ENCODE peak calls at places on chromosome 22, in five cellular contexts. One of them, this sample, is unnamed. For H3K4me1, the result is how much of the 10 kb centered on the place peaks cover.

GRCh38 chr22:48740731-48741405 is 1086.8 kb downstream of the BRD1 start:
- DNase-seq in sigmoid colon: no peak
- DNase-seq in tibial nerve: no peak
- DNase-seq in upper lobe of right lung: no peak
- DNase-seq in H1: no peak
- DNase-seq in this sample: no peak

GRCh38 chr22:27146871-27147591 is 489.6 kb downstream of the MIAT start:
- DNase-seq in sigmoid colon: no peak
- DNase-seq in tibial nerve: no peak
- DNase-seq in upper lobe of right lung: no peak
- DNase-seq in H1: no peak
- DNase-seq in this sample: no peak

GRCh38 chr22:25475554-25476022 is 88.9 kb upstream of the GRK3 start:
- DNase-seq in sigmoid colon: peak
- DNase-seq in tibial nerve: no peak
- DNase-seq in upper lobe of right lung: no peak
- DNase-seq in H1: no peak
- DNase-seq in this sample: no peak

GRCh38 chr22:22110548-22111266 is 128.1 kb upstream of the TOP3B start:
- DNase-seq in sigmoid colon: no peak
- DNase-seq in tibial nerve: no peak
- DNase-seq in upper lobe of right lung: no peak
- DNase-seq in H1: no peak
- DNase-seq in this sample: peak

GRCh38 chr22:41532908-41533825 is 11.1 kb downstream of the POLR3H start:
- DNase-seq in sigmoid colon: peak
- DNase-seq in tibial nerve: peak
- DNase-seq in upper lobe of right lung: peak
- DNase-seq in H1: no peak
- DNase-seq in this sample: no peak

GRCh38 chr22:17086301-17086700 is 1.5 kb downstream of the IL17RA start:
- DNase-seq in sigmoid colon: peak
- DNase-seq in tibial nerve: no peak
- DNase-seq in upper lobe of right lung: peak
- DNase-seq in H1: no peak
- DNase-seq in this sample: no peak

GRCh38 chr22:48254311-48254873 is 1491.9 kb downstream of the TBC1D22A start:
- DNase-seq in sigmoid colon: no peak
- DNase-seq in tibial nerve: no peak
- DNase-seq in upper lobe of right lung: no peak
- DNase-seq in H1: no peak
- DNase-seq in this sample: no peak

GRCh38 chr22:41613456-41613855 is 7.4 kb downstream of the DESI1 start:
- DNase-seq in sigmoid colon: no peak
- DNase-seq in tibial nerve: no peak
- DNase-seq in upper lobe of right lung: peak
- DNase-seq in H1: no peak
- DNase-seq in this sample: no peak

GRCh38 chr22:42188808-42189447 is 58.3 kb upstream of the CYP2D6 start:
- DNase-seq in sigmoid colon: no peak
- DNase-seq in tibial nerve: no peak
- DNase-seq in upper lobe of right lung: no peak
- DNase-seq in H1: no peak
- DNase-seq in this sample: no peak

GRCh38 chr22:26213826-26214225 is 44.6 kb downstream of the SEZ6L start:
- DNase-seq in sigmoid colon: no peak
- DNase-seq in tibial nerve: no peak
- DNase-seq in upper lobe of right lung: no peak
- DNase-seq in H1: no peak
- DNase-seq in this sample: no peak

GRCh38 chr22:49103314-49104052 is 724.2 kb downstream of the BRD1 start:
- DNase-seq in sigmoid colon: peak
- DNase-seq in tibial nerve: no peak
- DNase-seq in upper lobe of right lung: peak
- DNase-seq in H1: no peak
- DNase-seq in this sample: no peak

GRCh38 chr22:38302906-38303305 is 14.3 kb downstream of the CSNK1E start:
- DNase-seq in sigmoid colon: no peak
- DNase-seq in tibial nerve: no peak
- DNase-seq in upper lobe of right lung: no peak
- DNase-seq in H1: no peak
- DNase-seq in this sample: no peak

GRCh38 chr22:38303974-38304373 is 13.3 kb downstream of the CSNK1E start:
- DNase-seq in sigmoid colon: no peak
- DNase-seq in tibial nerve: no peak
- DNase-seq in upper lobe of right lung: no peak
- DNase-seq in H1: no peak
- DNase-seq in this sample: no peak

GRCh38 chr22:38304526-38304925 is 12.7 kb downstream of the CSNK1E start:
- DNase-seq in sigmoid colon: no peak
- DNase-seq in tibial nerve: no peak
- DNase-seq in upper lobe of right lung: no peak
- DNase-seq in H1: no peak
- DNase-seq in this sample: no peak

GRCh38 chr22:38308791-38309498 is 8.3 kb downstream of the CSNK1E start:
- DNase-seq in sigmoid colon: no peak
- DNase-seq in tibial nerve: no peak
- DNase-seq in upper lobe of right lung: no peak
- DNase-seq in H1: no peak
- DNase-seq in this sample: no peak

DNA sequence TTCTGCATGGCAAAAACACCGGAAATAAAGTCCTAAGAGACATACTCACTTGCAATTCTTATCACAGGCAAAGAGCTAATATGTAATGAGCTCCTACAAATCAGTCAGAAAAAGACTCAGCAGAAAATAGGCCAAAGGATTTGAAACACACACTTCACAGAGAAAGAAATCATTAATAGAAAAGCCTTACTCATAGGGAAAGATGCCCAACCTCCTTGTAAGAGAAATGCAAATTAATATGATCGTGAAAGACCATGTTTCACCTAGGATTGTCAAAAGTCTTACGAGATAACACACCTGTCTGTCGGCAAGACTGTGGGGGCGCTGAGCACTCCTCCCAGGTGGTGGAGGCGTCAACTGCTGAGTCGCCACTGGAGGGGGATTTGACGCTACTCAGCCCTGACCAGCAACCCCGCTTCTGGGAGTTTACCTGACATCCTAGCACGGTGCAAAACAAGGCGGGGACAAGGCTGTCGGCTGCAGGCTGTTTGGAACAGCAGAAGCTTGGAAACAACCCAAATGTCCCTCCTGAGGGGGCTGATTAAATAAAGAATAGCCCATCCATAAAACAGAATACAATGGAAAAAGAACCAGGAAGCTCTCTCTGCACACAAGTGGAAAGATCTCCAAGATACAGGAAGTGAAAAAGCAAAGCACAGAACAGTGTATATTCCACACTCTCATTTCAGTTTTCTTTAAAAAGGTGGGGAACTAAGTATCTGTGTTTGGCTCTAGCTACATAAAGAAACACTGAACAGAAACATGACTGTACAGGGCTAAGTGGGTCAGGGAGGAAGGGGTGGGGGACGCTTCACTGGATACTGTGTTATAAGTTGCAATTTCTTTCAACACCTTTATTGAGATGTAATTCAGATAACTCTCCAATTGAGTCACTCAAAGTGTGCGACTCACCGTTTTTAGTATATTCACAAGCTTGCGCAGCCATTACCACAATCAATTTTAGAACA is 11.5 kb downstream of the CSNK1E start:
- DNase-seq in sigmoid colon: no peak
- DNase-seq in tibial nerve: no peak
- DNase-seq in upper lobe of right lung: no peak
- DNase-seq in H1: no peak
- DNase-seq in this sample: no peak
- TF ChIP-seq CTCF in sigmoid colon: no peak
- TF ChIP-seq CTCF in tibial nerve: no peak
- TF ChIP-seq CTCF in upper lobe of right lung: no peak
- TF ChIP-seq CTCF in H1: peak
- TF ChIP-seq CTCF in this sample: no peak

GRCh38 chr22:50296658-50297490 is 10.6 kb downstream of the PLXNB2 start:
- DNase-seq in sigmoid colon: no peak
- DNase-seq in tibial nerve: no peak
- DNase-seq in upper lobe of right lung: no peak
- DNase-seq in H1: no peak
- DNase-seq in this sample: no peak

GRCh38 chr22:50298937-50299656 is 8.3 kb downstream of the PLXNB2 start:
- DNase-seq in sigmoid colon: no peak
- DNase-seq in tibial nerve: no peak
- DNase-seq in upper lobe of right lung: no peak
- DNase-seq in H1: no peak
- DNase-seq in this sample: no peak

GRCh38 chr22:50299724-50300619 is 7.5 kb downstream of the PLXNB2 start:
- DNase-seq in sigmoid colon: no peak
- DNase-seq in tibial nerve: no peak
- DNase-seq in upper lobe of right lung: no peak
- DNase-seq in H1: peak
- DNase-seq in this sample: no peak

GRCh38 chr22:50298266-50298637 is 9.2 kb downstream of the PLXNB2 start:
- DNase-seq in sigmoid colon: no peak
- DNase-seq in tibial nerve: no peak
- DNase-seq in upper lobe of right lung: no peak
- DNase-seq in H1: no peak
- DNase-seq in this sample: no peak

GRCh38 chr22:50297510-50298265 is 9.8 kb downstream of the PLXNB2 start:
- DNase-seq in sigmoid colon: no peak
- DNase-seq in tibial nerve: no peak
- DNase-seq in upper lobe of right lung: no peak
- DNase-seq in H1: no peak
- DNase-seq in this sample: no peak
- H3K4me1 ChIP-seq in sigmoid colon: half or more
- H3K4me1 ChIP-seq in tibial nerve: half or more
- H3K4me1 ChIP-seq in upper lobe of right lung: half or more
- H3K4me1 ChIP-seq in H1: under half
- H3K4me1 ChIP-seq in this sample: half or more

GRCh38 chr22:45968751-45969413 is 8.1 kb downstream of the WNT7B start:
- DNase-seq in sigmoid colon: no peak
- DNase-seq in tibial nerve: no peak
- DNase-seq in upper lobe of right lung: no peak
- DNase-seq in H1: no peak
- DNase-seq in this sample: no peak

GRCh38 chr22:45968003-45968650 is 8.8 kb downstream of the WNT7B start:
- DNase-seq in sigmoid colon: no peak
- DNase-seq in tibial nerve: no peak
- DNase-seq in upper lobe of right lung: no peak
- DNase-seq in H1: no peak
- DNase-seq in this sample: no peak

GRCh38 chr22:45969801-45970464 is 7.0 kb downstream of the WNT7B start:
- DNase-seq in sigmoid colon: no peak
- DNase-seq in tibial nerve: no peak
- DNase-seq in upper lobe of right lung: no peak
- DNase-seq in H1: no peak
- DNase-seq in this sample: no peak

GRCh38 chr22:45970709-45971388 is 6.1 kb downstream of the WNT7B start:
- DNase-seq in sigmoid colon: no peak
- DNase-seq in tibial nerve: no peak
- DNase-seq in upper lobe of right lung: no peak
- DNase-seq in H1: no peak
- DNase-seq in this sample: no peak

DNA sequence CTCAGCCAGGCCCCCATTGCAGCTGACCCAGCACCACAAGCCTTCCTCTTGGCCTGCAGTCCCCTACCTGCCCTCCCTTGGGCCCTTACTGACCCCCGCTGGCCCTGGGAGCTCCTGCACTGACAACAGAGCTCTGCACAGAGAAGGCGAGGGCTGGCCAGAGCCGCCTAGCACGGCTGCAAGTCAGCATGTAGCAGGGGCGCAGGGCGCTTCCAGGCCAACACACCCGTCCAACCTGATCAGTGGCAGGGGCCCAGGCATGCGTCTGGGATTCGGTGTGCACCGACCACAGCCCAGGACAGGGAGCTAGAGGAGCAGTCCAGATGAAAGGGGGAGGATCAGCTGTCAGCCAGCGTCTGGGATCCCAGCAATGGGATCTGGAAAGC is 7.6 kb downstream of the WNT7B start:
- DNase-seq in sigmoid colon: no peak
- DNase-seq in tibial nerve: no peak
- DNase-seq in upper lobe of right lung: no peak
- DNase-seq in H1: no peak
- DNase-seq in this sample: no peak
- TF ChIP-seq CTCF in sigmoid colon: no peak
- TF ChIP-seq CTCF in tibial nerve: no peak
- TF ChIP-seq CTCF in upper lobe of right lung: no peak
- TF ChIP-seq CTCF in H1: peak
- TF ChIP-seq CTCF in this sample: no peak

GRCh38 chr22:36856792-36857135 is 4.0 kb upstream of the NCF4 start:
- DNase-seq in sigmoid colon: no peak
- DNase-seq in tibial nerve: no peak
- DNase-seq in upper lobe of right lung: no peak
- DNase-seq in H1: no peak
- DNase-seq in this sample: no peak

GRCh38 chr22:36860017-36860416 is 789 bp upstream of the NCF4 start:
- DNase-seq in sigmoid colon: peak
- DNase-seq in tibial nerve: no peak
- DNase-seq in upper lobe of right lung: no peak
- DNase-seq in H1: no peak
- DNase-seq in this sample: no peak

GRCh38 chr22:36858966-36859365 is 1.8 kb upstream of the NCF4 start:
- DNase-seq in sigmoid colon: no peak
- DNase-seq in tibial nerve: no peak
- DNase-seq in upper lobe of right lung: no peak
- DNase-seq in H1: no peak
- DNase-seq in this sample: no peak

GRCh38 chr22:36856121-36856791 is 4.5 kb upstream of the NCF4 start:
- DNase-seq in sigmoid colon: peak
- DNase-seq in tibial nerve: peak
- DNase-seq in upper lobe of right lung: peak
- DNase-seq in H1: peak
- DNase-seq in this sample: peak

GRCh38 chr22:36858156-36858555 is 2.6 kb upstream of the NCF4 start:
- DNase-seq in sigmoid colon: peak
- DNase-seq in tibial nerve: no peak
- DNase-seq in upper lobe of right lung: no peak
- DNase-seq in H1: no peak
- DNase-seq in this sample: no peak
- H3K4me1 ChIP-seq in sigmoid colon: under half
- H3K4me1 ChIP-seq in tibial nerve: under half
- H3K4me1 ChIP-seq in upper lobe of right lung: under half
- H3K4me1 ChIP-seq in H1: under half
- H3K4me1 ChIP-seq in this sample: under half

GRCh38 chr22:45094081-45094720 is 69.5 kb upstream of the NUP50 start:
- DNase-seq in sigmoid colon: no peak
- DNase-seq in tibial nerve: no peak
- DNase-seq in upper lobe of right lung: no peak
- DNase-seq in H1: no peak
- DNase-seq in this sample: no peak
- TF ChIP-seq CTCF in sigmoid colon: no peak
- TF ChIP-seq CTCF in tibial nerve: no peak
- TF ChIP-seq CTCF in upper lobe of right lung: no peak
- TF ChIP-seq CTCF in H1: peak
- TF ChIP-seq CTCF in this sample: no peak

DNA sequence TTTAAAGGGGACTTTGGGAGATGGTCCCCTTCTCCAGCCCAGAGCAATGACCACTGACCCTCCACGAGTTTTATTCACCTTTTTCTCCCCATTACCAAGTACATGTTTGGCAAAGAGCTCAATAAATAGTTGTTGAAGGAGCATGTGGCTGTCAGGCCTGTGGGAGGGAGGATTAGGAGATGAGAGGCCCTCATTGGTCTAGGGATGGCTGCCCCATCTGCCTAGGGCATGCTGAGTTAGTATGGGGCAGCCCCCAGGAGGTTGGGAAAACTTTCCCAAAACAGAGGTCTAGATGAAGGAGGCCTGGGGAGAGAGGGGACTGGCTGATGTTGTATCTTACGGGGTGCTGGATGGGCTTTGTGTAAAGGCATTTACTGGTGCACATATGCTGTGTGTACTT is 10.6 kb downstream of the MAFF start:
- DNase-seq in sigmoid colon: no peak
- DNase-seq in tibial nerve: no peak
- DNase-seq in upper lobe of right lung: no peak
- DNase-seq in H1: no peak
- DNase-seq in this sample: no peak
- H3K4me1 ChIP-seq in sigmoid colon: under half
- H3K4me1 ChIP-seq in tibial nerve: under half
- H3K4me1 ChIP-seq in upper lobe of right lung: under half
- H3K4me1 ChIP-seq in H1: under half
- H3K4me1 ChIP-seq in this sample: under half